ENCODE peak calls at places on chromosomes 16 and 17, in six cellular contexts. B, Z, R, Y, A and U are unnamed samples.

GRCh38 chr17:17808706-17809432 is 27.9 kb downstream of the SREBF1 start:
- DNase-seq in R (peak), Y (no peak), B (peak), A (no peak), Z (no peak), U (no peak)

GRCh38 chr17:63962298-63962744 is 10.4 kb downstream of the SCN4A start:
- DNase-seq in Y (no peak), R (no peak), Z (no peak), A (no peak), B (no peak), U (no peak)

GRCh38 chr16:64962786-64963185 is 159.1 kb downstream of the CDH11 start:
- DNase-seq in A (no peak), Z (no peak), Y (no peak), B (no peak), R (no peak), U (no peak)

GRCh38 chr16:8549843-8550412 is 40.4 kb downstream of the TMEM114 start:
- DNase-seq in R (no peak), B (no peak), Z (no peak), A (no peak), Y (no peak), U (no peak)

GRCh38 chr17:63634816-63635215 is 12.6 kb downstream of the MAP3K3 start:
- DNase-seq in Z (no peak), B (no peak), R (no peak), A (no peak), Y (no peak), U (no peak)

GRCh38 chr17:51391992-51392654 is 131.8 kb downstream of the UTP18 start:
- DNase-seq in Y (no peak), Z (no peak), A (no peak), B (peak), R (no peak), U (no peak)

GRCh38 chr16:1832831-1833454 is 5.9 kb downstream of the FAHD1 start:
- DNase-seq in Z (no peak), B (peak), Y (no peak), A (no peak), R (no peak), U (no peak)

GRCh38 chr17:59466943-59467801 is 98.2 kb upstream of the DHX40 start:
- DNase-seq in Z (no peak), R (no peak), B (no peak), A (no peak), Y (no peak), U (no peak)

GRCh38 chr16:56783332-56783731 is 53.4 kb downstream of the NUP93 start:
- DNase-seq in A (no peak), B (no peak), Z (no peak), Y (no peak), R (no peak), U (no peak)

GRCh38 chr17:76137351-76138233 is 3.5 kb downstream of the FOXJ1 start:
- DNase-seq in R (no peak), Y (no peak), A (no peak), B (no peak), Z (no peak), U (no peak)

GRCh38 chr17:76139801-76140660 is 1.0 kb downstream of the FOXJ1 start:
- DNase-seq in B (peak), Y (no peak), A (no peak), R (peak), Z (peak), U (no peak)

GRCh38 chr17:76138234-76138895 is 2.7 kb downstream of the FOXJ1 start:
- DNase-seq in R (no peak), Y (no peak), Z (no peak), B (peak), A (no peak), U (no peak)

GRCh38 chr17:76139261-76139752 is 1.7 kb downstream of the FOXJ1 start:
- DNase-seq in R (no peak), Z (no peak), Y (no peak), A (no peak), B (no peak), U (no peak)

DNA sequence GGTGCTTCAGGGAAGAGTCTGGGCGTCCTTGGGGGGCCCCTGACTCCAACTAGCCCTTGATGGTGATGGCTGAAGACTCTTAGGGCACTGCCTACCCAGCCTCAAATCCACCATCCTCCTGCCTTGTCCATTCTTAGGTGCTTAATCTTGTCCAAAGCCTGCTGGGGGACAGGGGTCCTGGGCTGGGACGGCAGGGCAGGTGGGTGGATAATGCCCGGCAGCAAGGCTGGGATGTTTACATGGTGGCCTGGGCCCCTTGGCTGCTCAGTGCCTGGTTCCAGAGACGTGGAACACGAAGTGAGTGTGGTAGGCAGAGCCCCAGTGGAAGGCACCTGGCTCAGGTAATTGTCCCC is 2.2 kb downstream of the FOXJ1 start:
- DNase-seq in Z (no peak), B (no peak), Y (no peak), A (no peak), R (no peak), U (no peak)
- H3K4me3 ChIP-seq in Z (peak), B (no peak), Y (no peak), A (no peak), R (no peak), U (no peak)

GRCh38 chr17:3986939-3987335 is 22.7 kb upstream of the ATP2A3 start:
- DNase-seq in B (no peak), Y (no peak), A (no peak), R (no peak), Z (peak), U (no peak)
- H3K4me3 ChIP-seq in B (no peak), Y (no peak), A (no peak), R (no peak), Z (no peak), U (no peak)

GRCh38 chr16:30094541-30095165 is 1.4 kb downstream of the YPEL3 start:
- DNase-seq in R (no peak), B (no peak), Z (no peak), A (no peak), Y (no peak), U (no peak)
- H3K4me3 ChIP-seq in R (peak), B (no peak), Z (peak), A (peak), Y (peak), U (peak)

GRCh38 chr16:86104537-86105048 is 205.6 kb downstream of the IRF8 start:
- DNase-seq in B (no peak), R (no peak), A (no peak), Y (no peak), Z (no peak), U (no peak)
- H3K4me3 ChIP-seq in B (no peak), R (no peak), A (no peak), Y (no peak), Z (no peak), U (no peak)